ENCODE peak calls at places on chromosomes 12 and 14, in four cellular contexts. B is activated B cell treated with CpG ODN at 0.5 μM for 24 hours, Z is GM10248, D is HL-60. I is an unnamed sample.

GRCh38 chr12:89140580-89141236 is 211.6 kb downstream of the DUSP6 start:
- DNase-seq in B (no peak), Z (no peak), D (no peak), I (no peak)

GRCh38 chr12:53591301-53592206 is 34.6 kb downstream of the ATF7 start:
- DNase-seq in B (no peak), Z (no peak), D (no peak), I (no peak)

GRCh38 chr14:68928770-68929550 is 50.1 kb downstream of the ACTN1 start:
- DNase-seq in B (no peak), Z (no peak), D (no peak), I (no peak)

GRCh38 chr14:76717508-76717907 is 43.8 kb upstream of the VASH1 start:
- DNase-seq in B (no peak), Z (no peak), D (no peak), I (no peak)

GRCh38 chr12:109291531-109292341 is 17.3 kb downstream of the FOXN4 start:
- DNase-seq in B (no peak), Z (no peak), D (no peak), I (no peak)

GRCh38 chr14:80419339-80419738 is 208.0 kb upstream of the DIO2 start:
- DNase-seq in B (no peak), Z (no peak), D (no peak), I (no peak)

GRCh38 chr12:49549735-49550710 is 11.2 kb downstream of the KCNH3 start:
- DNase-seq in B (no peak), Z (no peak), D (no peak), I (no peak)

GRCh38 chr12:123134265-123134664 is 16.6 kb downstream of the PITPNM2 start:
- DNase-seq in B (no peak), Z (no peak), D (no peak), I (no peak)

GRCh38 chr12:124520258-124520657 is 47.2 kb downstream of the NCOR2 start:
- DNase-seq in B (no peak), Z (no peak), D (no peak), I (no peak)

GRCh38 chr12:132477009-132477702 is 12.8 kb upstream of the FBRSL1 start:
- DNase-seq in B (no peak), Z (no peak), D (peak), I (no peak)

GRCh38 chr14:22791302-22791701 is 23.9 kb downstream of the SLC7A7 start:
- DNase-seq in B (no peak), Z (no peak), D (no peak), I (no peak)

GRCh38 chr12:3325736-3326135 is 165.3 kb upstream of the PRMT8 start:
- DNase-seq in B (no peak), Z (no peak), D (no peak), I (no peak)

GRCh38 chr14:34713681-34714319 is 593 bp downstream of the CFL2 start:
- DNase-seq in B (no peak), Z (peak), D (no peak), I (peak)

GRCh38 chr12:128726866-128727265 is 96.9 kb downstream of the SLC15A4 start:
- DNase-seq in B (no peak), Z (no peak), D (no peak), I (no peak)

GRCh38 chr14:51527073-51527472 is 124.6 kb upstream of the FRMD6 start:
- DNase-seq in B (no peak), Z (no peak), D (no peak), I (no peak)

DNA sequence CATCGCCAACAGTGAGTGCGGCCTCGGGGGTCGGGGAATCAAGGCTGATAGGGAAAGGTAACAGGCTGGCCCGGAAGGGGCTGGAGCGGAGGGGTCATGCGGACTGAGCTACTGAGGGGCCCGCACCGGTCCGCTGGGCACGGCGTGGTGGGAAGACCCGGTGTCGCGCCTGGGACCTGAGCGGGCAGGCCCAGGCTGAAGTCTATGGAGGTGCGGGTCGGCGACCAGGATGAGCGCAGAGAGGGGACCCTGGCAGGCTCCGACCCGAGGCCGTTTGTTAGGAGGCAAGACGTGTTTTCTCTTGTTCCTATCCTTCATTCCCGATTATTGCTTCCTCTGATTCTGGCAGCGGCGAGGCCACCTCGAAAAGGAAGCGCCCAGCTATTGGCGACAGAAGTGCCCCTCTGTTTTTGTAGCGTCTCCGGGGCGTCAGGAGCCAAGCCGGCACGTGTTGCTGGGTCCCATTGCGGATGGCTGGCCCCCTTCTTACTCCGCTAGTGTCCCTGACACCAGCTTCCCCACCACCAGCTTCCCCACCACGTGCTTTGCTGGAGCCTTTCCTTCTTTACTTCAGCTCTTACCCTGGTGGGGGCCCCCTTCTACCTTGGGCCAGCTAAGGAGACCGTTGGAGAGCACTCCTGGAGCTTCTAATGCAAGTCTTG is 587 bp downstream of the PA2G4 start:
- DNase-seq in B (no peak), Z (no peak), D (no peak), I (no peak)
- TF ChIP-seq CTCF in B (no peak), Z (no peak), D (no peak), I (no peak)

DNA sequence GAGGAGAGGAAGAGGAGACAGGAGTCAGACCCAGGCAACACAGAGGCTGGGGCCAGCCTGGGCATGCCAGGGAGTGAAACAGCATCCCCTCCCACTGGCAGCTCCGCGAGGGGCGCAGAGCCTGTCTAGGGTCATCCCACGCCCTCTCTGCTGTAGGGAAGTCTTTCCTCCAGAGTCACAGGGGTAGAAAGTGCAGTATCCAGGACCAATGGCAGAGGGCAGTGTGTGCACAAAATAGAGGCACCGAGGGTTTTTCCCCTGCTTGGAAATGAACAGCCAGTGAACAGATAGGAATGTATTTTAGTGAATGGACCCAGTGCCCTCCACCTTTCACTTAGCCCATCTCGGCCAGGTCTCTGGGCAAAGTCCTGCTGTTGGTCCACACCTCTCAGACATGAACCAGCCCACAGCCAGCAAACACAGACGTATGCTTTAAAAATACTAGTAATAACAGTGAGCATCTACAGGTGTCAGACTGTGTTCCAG is 9.4 kb upstream of the KRT74 start:
- DNase-seq in B (no peak), Z (peak), D (no peak), I (peak)
- TF ChIP-seq CTCF in B (no peak), Z (peak), D (peak), I (peak)

DNA sequence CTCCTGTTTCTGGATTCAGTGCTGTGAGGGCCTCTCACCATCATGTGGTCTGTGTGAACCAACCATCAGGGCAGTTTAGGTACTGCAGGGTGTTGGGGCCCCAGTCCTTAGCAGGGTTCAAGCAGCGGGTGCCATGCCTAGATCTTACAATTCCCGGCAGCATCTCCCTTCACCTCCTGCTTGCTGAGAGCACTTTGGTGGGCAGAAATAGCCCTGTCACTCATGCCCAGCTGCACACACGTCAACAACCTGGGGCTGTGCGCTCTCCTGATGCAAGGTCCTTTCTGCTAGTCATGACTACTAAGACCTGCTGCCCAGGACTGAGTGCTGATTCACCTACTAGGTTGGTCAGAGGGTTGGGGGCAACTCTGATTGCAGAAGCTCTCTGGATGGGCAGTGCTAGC is 72.1 kb downstream of the NINJ2 start:
- DNase-seq in B (no peak), Z (no peak), D (no peak), I (no peak)
- TF ChIP-seq CTCF in B (no peak), Z (no peak), D (no peak), I (no peak)

GRCh38 chr14:104794099-104794498 is 1.4 kb downstream of the AKT1 start:
- DNase-seq in B (no peak), Z (peak), D (no peak), I (no peak)

GRCh38 chr14:104795468-104795780 is at the start of gene AKT1:
- DNase-seq in B (no peak), Z (no peak), D (no peak), I (no peak)

GRCh38 chr14:104793703-104793959 is 1.9 kb downstream of the AKT1 start:
- DNase-seq in B (no peak), Z (no peak), D (no peak), I (no peak)

GRCh38 chr14:104795781-104796681 is 483 bp upstream of the AKT1 start:
- DNase-seq in B (peak), Z (peak), D (no peak), I (peak)

DNA sequence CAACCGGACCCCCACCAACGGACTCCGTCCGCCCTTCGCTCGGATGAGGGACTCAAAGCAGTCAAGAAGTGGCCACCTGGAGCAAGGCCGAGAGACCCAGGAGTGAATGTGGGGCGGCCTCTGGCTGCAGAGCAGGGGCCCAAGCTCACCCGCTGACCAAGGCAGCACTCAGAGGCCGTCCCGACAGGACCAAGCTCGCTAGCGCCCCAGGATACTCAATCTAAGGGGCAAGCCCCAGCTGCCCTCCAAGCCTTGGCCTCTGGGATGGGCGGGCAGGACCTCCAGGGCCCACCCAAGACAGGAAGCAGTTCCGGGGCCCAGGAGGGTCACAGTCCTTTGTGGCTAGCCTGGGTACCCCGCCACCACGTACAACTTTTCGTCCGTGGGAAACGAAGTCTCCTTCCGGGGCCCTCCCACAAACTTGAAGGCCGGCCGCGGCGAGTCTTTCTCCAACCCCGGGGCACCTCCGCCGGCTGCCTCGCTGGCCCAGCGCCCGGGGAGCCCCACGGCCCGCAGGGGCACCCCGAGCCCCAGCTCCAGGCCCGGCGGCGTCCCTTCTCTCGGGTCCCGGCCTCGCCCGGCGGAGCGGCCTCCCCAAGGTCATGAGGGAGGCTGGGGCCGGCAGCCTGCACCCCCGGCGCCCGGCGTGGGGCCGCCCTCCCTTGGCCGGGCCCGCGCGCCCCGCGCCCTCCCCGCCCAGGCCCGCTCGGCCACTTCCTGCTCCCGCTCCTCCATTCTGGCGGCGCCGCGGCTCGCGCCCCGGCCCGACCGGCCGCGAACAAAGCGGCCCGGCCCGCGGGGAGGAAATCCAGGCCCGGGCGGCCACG is 694 bp downstream of the AKT1 start:
- DNase-seq in B (peak), Z (peak), D (no peak), I (peak)
- TF ChIP-seq CTCF in B (no peak), Z (no peak), D (no peak), I (no peak)

GRCh38 chr14:47678157-47678556 is 2.8 kb upstream of the MDGA2 start:
- DNase-seq in B (no peak), Z (no peak), D (no peak), I (no peak)

GRCh38 chr14:47676301-47676617 is 854 bp upstream of the MDGA2 start:
- DNase-seq in B (no peak), Z (no peak), D (no peak), I (no peak)

GRCh38 chr14:47675489-47676300 is at the start of gene MDGA2:
- DNase-seq in B (no peak), Z (peak), D (peak), I (no peak)

GRCh38 chr14:47675239-47675488 is 241 bp downstream of the MDGA2 start:
- DNase-seq in B (no peak), Z (no peak), D (no peak), I (no peak)

GRCh38 chr14:47678993-47679392 is 3.6 kb upstream of the MDGA2 start:
- DNase-seq in B (no peak), Z (no peak), D (no peak), I (no peak)
- TF ChIP-seq CTCF in B (no peak), Z (no peak), D (no peak), I (no peak)

GRCh38 chr12:106841471-106842302 is 67.2 kb downstream of the RIC8B start:
- DNase-seq in B (no peak), Z (peak), D (no peak), I (peak)
- TF ChIP-seq CTCF in B (no peak), Z (peak), D (no peak), I (peak)

DNA sequence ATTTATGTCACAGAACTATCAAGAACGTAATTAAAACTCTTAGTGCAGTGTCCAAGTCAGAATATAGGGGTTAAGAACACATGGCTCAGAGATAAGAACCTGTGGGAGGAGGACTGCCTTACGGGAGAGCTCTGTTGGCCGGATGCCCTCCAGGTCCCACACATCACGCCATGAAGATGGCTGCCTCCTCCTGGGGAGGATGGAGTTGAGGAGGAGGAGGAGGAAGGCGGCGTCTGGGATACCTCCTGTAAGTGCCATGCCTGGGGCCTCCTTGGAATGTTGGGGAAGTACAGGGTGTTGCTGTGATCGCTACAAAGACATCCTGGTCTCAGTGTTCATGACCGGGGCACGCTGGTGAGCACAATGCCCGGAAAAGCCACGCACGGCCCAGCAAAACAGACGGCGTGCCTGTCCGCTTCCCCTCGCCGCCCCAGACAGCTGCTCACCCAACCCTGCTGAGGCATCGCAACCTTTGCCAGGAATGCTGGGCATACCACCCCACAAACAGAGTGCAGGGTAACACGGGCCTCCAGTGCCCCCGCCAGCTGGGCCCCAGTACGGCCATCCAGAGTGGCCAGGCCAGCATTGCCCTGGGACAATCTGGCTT is 28.7 kb upstream of the CD9 start:
- DNase-seq in B (no peak), Z (no peak), D (no peak), I (no peak)
- TF ChIP-seq CTCF in B (no peak), Z (no peak), D (no peak), I (no peak)

I was measured in GM20000.